ENCODE peak calls at places on chromosomes 6 and 20, in nine cellular contexts. P, H, C, Q, I, U, V, S and J are unnamed samples.

GRCh38 chr6:108662702-108663101 is 102.0 kb downstream of the FOXO3 start:
- DNase-seq in P (no peak), C (no peak), U (no peak), H (no peak), S (no peak), I (no peak), Q (no peak), V (no peak), J (no peak)

GRCh38 chr20:2793471-2793870 is 7.0 kb downstream of the CPXM1 start:
- DNase-seq in U (no peak), P (no peak), I (no peak), Q (no peak), V (no peak), C (no peak), S (no peak), H (no peak), J (no peak)

GRCh38 chr6:71965404-71965803 is 79.1 kb downstream of the RIMS1 start:
- DNase-seq in P (no peak), H (no peak), Q (no peak), V (peak; percentile 67), S (no peak), U (no peak), C (no peak), I (no peak), J (no peak)

GRCh38 chr6:39821739-39822532 is 29.8 kb downstream of the DAAM2 start:
- DNase-seq in U (no peak), S (no peak), I (no peak), Q (no peak), C (no peak), H (no peak), P (no peak), V (peak; percentile 87), J (peak; percentile 83)

GRCh38 chr6:99431901-99432300 is 6.8 kb upstream of the PNISR start:
- DNase-seq in H (no peak), U (no peak), S (no peak), Q (no peak), C (no peak), I (no peak), V (no peak), P (no peak), J (no peak)

GRCh38 chr20:10314198-10314597 is 95.6 kb downstream of the SNAP25 start:
- DNase-seq in V (peak; percentile 71), Q (no peak), C (no peak), I (no peak), P (no peak), S (no peak), U (no peak), H (no peak), J (no peak)

GRCh38 chr6:169243154-169243553 is 10.5 kb downstream of the THBS2 start:
- DNase-seq in P (no peak), S (no peak), I (peak; percentile 67), H (no peak), Q (no peak), C (no peak), U (no peak), V (no peak), J (no peak)

GRCh38 chr6:39225543-39225942 is 3.7 kb downstream of the KCNK5 start:
- DNase-seq in I (no peak), V (no peak), Q (no peak), H (peak; percentile 53), U (no peak), S (no peak), C (no peak), P (no peak), J (no peak)

GRCh38 chr6:14664112-14664592 is 546.6 kb downstream of the CD83 start:
- DNase-seq in Q (no peak), V (no peak), I (no peak), S (peak; percentile 52), U (no peak), P (no peak), H (no peak), C (peak; percentile 54), J (no peak)

GRCh38 chr6:15937582-15937981 is 191.3 kb upstream of the MYLIP start:
- DNase-seq in V (no peak), P (no peak), I (no peak), H (no peak), Q (no peak), S (no peak), C (no peak), U (no peak), J (no peak)

GRCh38 chr6:116144590-116144989 is 18.7 kb upstream of the COL10A1 start:
- DNase-seq in C (no peak), Q (peak; percentile 61), V (no peak), H (no peak), P (no peak), U (no peak), I (no peak), S (no peak), J (no peak)

GRCh38 chr6:97047473-97048201 is 123.1 kb downstream of the KLHL32 start:
- DNase-seq in S (no peak), P (no peak), H (no peak), C (no peak), U (no peak), V (no peak), Q (no peak), I (no peak), J (no peak)

GRCh38 chr6:137283940-137284910 is 65.0 kb upstream of the IFNGR1 start:
- DNase-seq in V (no peak), U (peak; percentile 9), S (no peak), I (no peak), H (no peak), P (no peak), C (no peak), Q (no peak), J (no peak)

GRCh38 chr6:707576-708236 is 14.8 kb upstream of the EXOC2 start:
- DNase-seq in Q (no peak), C (no peak), P (no peak), V (no peak), I (no peak), H (no peak), U (no peak), S (no peak), J (no peak)

GRCh38 chr6:168385858-168386735 is 54.9 kb upstream of the SMOC2 start:
- DNase-seq in Q (no peak), P (no peak), C (no peak), S (no peak), U (no peak), V (no peak), H (peak; percentile 63), I (no peak), J (no peak)

GRCh38 chr20:25321262-25321831 is 69.3 kb downstream of the ABHD12 start:
- DNase-seq in Q (no peak), C (peak; percentile 3), V (no peak), P (no peak), H (no peak), S (no peak), U (no peak), I (no peak), J (no peak)

GRCh38 chr20:51470907-51471411 is 71.6 kb downstream of the NFATC2 start:
- DNase-seq in U (no peak), Q (no peak), P (no peak), H (no peak), C (no peak), V (no peak), S (no peak), I (no peak), J (no peak)

GRCh38 chr6:24122139-24122538 is 3.9 kb upstream of the NRSN1 start:
- DNase-seq in H (no peak), S (no peak), Q (no peak), V (no peak), C (no peak), U (no peak), I (no peak), P (no peak), J (no peak)

GRCh38 chr20:16703570-16703969 is 26.3 kb upstream of the SNRPB2 start:
- DNase-seq in Q (no peak), P (no peak), C (no peak), I (no peak), V (no peak), S (no peak), H (no peak), U (no peak), J (no peak)

GRCh38 chr6:150549577-150550184 is 50.0 kb upstream of the PLEKHG1 start:
- DNase-seq in P (no peak), S (no peak), U (no peak), Q (no peak), I (no peak), V (no peak), H (no peak), C (no peak), J (no peak)

GRCh38 chr6:44956426-44956825 is 371.7 kb upstream of the RUNX2 start:
- DNase-seq in Q (no peak), I (no peak), C (no peak), S (no peak), V (no peak), P (no peak), U (no peak), H (no peak), J (no peak)